ENCODE peak calls at places on chromosomes 1 and 21, in four cellular contexts. C, G, P and I are unnamed samples.

GRCh38 chr1:207698822-207699483 is 52.9 kb upstream of the CD46 start:
- DNase-seq in C (peak), G (peak), P (peak), I (no peak)

GRCh38 chr1:55134152-55134808 is 80.9 kb downstream of the USP24 start:
- DNase-seq in C (no peak), G (no peak), P (no peak), I (no peak)

GRCh38 chr1:235671992-235672391 is 22.4 kb upstream of the GNG4 start:
- DNase-seq in C (no peak), G (no peak), P (no peak), I (no peak)

GRCh38 chr1:163875214-163875926 is 553.6 kb downstream of the NUF2 start:
- DNase-seq in C (peak), G (no peak), P (no peak), I (no peak)

GRCh38 chr1:224183591-224184312 is 712 bp downstream of the DEGS1 start:
- DNase-seq in C (peak), G (peak), P (peak), I (peak)

GRCh38 chr21:45517249-45518065 is 24.8 kb downstream of the SLC19A1 start:
- DNase-seq in C (no peak), G (peak), P (no peak), I (no peak)

GRCh38 chr1:234554478-234555311 is 55.3 kb downstream of the IRF2BP2 start:
- DNase-seq in C (peak), G (no peak), P (no peak), I (no peak)

GRCh38 chr1:41743361-41743760 is 175.4 kb downstream of the HIVEP3 start:
- DNase-seq in C (peak), G (no peak), P (no peak), I (no peak)

GRCh38 chr1:77541162-77541545 is 141.3 kb downstream of the ZZZ3 start:
- DNase-seq in C (no peak), G (no peak), P (no peak), I (no peak)

GRCh38 chr1:28898267-28898955 is 16.0 kb upstream of the EPB41 start:
- DNase-seq in C (no peak), G (no peak), P (no peak), I (no peak)

GRCh38 chr1:236395780-236396664 is 1.9 kb downstream of the EDARADD start:
- DNase-seq in C (no peak), G (peak), P (no peak), I (no peak)

GRCh38 chr1:48924099-48924498 is 147.4 kb upstream of the BEND5 start:
- DNase-seq in C (no peak), G (no peak), P (no peak), I (no peak)

GRCh38 chr1:243336163-243336562 is 80.3 kb downstream of the SDCCAG8 start:
- DNase-seq in C (no peak), G (peak), P (no peak), I (no peak)

GRCh38 chr1:59432531-59433439 is 135.9 kb downstream of the FGGY start:
- DNase-seq in C (no peak), G (peak), P (no peak), I (no peak)

GRCh38 chr1:69185378-69185777 is 382.3 kb upstream of the LRRC7 start:
- DNase-seq in C (no peak), G (no peak), P (no peak), I (no peak)

GRCh38 chr1:8962812-8963669 is 17.4 kb downstream of the CA6 start:
- DNase-seq in C (peak), G (peak), P (peak), I (no peak)

GRCh38 chr1:54581621-54582035 is 33.6 kb downstream of the ACOT11 start:
- DNase-seq in C (peak), G (no peak), P (peak), I (no peak)

GRCh38 chr1:3504823-3505155 is 50.3 kb downstream of the ARHGEF16 start:
- DNase-seq in C (no peak), G (no peak), P (no peak), I (no peak)

GRCh38 chr1:146012703-146013565 is 8.6 kb downstream of the HJV start:
- DNase-seq in C (peak), G (peak), P (peak), I (no peak)

GRCh38 chr21:36664678-36665022 is 34.3 kb upstream of the SIM2 start:
- DNase-seq in C (no peak), G (no peak), P (no peak), I (no peak)

GRCh38 chr1:180862305-180862704 is 50.4 kb upstream of the KIAA1614 start:
- DNase-seq in C (peak), G (no peak), P (no peak), I (no peak)

GRCh38 chr1:96370752-96371151 is 350.8 kb upstream of the PTBP2 start:
- DNase-seq in C (peak), G (no peak), P (no peak), I (no peak)

GRCh38 chr1:68644521-68644920 is 147.6 kb upstream of the DEPDC1 start:
- DNase-seq in C (no peak), G (no peak), P (no peak), I (no peak)

GRCh38 chr1:57157818-57158606 is 192.2 kb upstream of the C8B start:
- DNase-seq in C (no peak), G (no peak), P (no peak), I (no peak)